ENCODE peak calls at places on chromosome 3, in ten cellular contexts. F is fibroblast of mammary gland, D is GM10248, U is cardiac muscle cell, B is Calu3, W is uterus, J is tibial artery, K is progenitor cell of endocrine pancreas, O is WTC11, I is MCF 10A. V is an unnamed sample.
A peak's percentile ranks its signal among the peaks of the same experiment; 100 is the strongest.

GRCh38 chr3:151011427-151011826 is 38.9 kb upstream of the CLRN1 start:
- DNase-seq in I (peak; percentile 77), B (no peak), D (no peak), F (peak; percentile 80), O (no peak), K (no peak), J (no peak), W (no peak), U (peak; percentile 67), V (no peak)

GRCh38 chr3:80087769-80088168 is 320.0 kb upstream of the ROBO1 start:
- DNase-seq in O (no peak), B (no peak), I (peak; percentile 2), W (no peak), K (no peak), J (no peak), D (no peak), F (peak; percentile 14), U (peak; percentile 61), V (no peak)

GRCh38 chr3:180531303-180532278 is 70.4 kb upstream of the TTC14 start:
- DNase-seq in B (no peak), U (no peak), D (no peak), F (no peak), W (no peak), I (no peak), O (no peak), K (no peak), J (no peak), V (no peak)

GRCh38 chr3:53519047-53519717 is 24.8 kb downstream of the CACNA1D start:
- DNase-seq in F (no peak), D (no peak), J (no peak), U (no peak), K (no peak), W (no peak), I (no peak), B (no peak), O (no peak), V (no peak)

GRCh38 chr3:133701435-133702358 is 40.0 kb upstream of the TOPBP1 start:
- DNase-seq in D (no peak), K (no peak), J (no peak), U (no peak), F (no peak), I (no peak), O (no peak), B (no peak), W (no peak), V (no peak)

GRCh38 chr3:159252772-159253384 is 451.0 kb downstream of the MFSD1 start:
- DNase-seq in K (no peak), U (peak; percentile 72), I (peak; percentile 54), J (no peak), B (peak; percentile 58), D (peak; percentile 24), F (peak; percentile 82), W (no peak), O (no peak), V (peak; percentile 13)

GRCh38 chr3:14033023-14033422 is 91.6 kb downstream of the CHCHD4 start:
- DNase-seq in U (no peak), B (no peak), W (no peak), I (no peak), J (no peak), K (no peak), D (no peak), F (no peak), O (no peak), V (no peak)

GRCh38 chr3:185070491-185071335 is 82.1 kb downstream of the C3orf70 start:
- DNase-seq in K (no peak), B (peak; percentile 45), U (peak; percentile 58), W (no peak), O (peak; percentile 41), F (peak; percentile 12), J (no peak), I (peak; percentile 12), D (no peak), V (no peak)

DNA sequence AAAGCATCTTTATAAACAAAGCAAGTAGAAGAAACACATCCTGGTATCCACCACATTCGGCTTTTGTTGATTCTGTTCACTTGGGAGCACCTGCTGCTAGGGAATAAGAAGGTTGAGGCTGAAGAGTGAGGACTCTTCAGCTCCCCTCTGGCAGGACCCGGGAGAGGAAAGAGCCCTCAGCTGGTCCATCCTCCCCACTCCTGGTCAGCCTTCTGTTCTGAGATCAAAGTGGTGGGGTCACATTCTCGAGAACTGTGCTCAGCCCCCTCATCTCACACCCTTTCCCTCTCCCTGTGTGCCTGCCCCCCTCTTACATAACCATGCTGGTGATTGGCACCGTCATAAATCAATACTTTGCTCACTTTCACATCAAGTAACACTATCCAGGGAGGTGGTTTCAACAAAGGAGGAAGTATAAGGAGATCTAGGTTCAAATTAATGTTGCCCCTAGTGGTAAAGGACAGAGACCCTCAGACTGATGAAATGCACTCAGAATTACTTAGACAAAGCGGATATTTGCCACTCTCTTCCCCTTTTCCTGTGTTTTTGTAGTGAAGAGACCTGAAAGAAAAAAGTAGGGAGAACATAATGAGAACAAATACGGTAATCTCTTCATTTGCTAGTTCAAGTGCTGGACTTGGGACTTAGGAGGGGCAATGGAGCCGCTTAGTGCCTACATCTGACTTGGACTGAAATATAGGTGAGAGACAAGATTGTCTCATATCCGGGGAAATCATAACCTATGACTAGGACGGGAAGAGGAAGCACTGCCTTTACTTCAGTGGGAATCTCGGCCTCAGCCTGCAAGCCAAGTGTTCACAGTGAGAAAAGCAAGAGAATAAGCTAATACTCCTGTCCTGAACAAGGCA is at the start of gene NR1I2:
- DNase-seq in W (no peak), B (no peak), K (no peak), D (no peak), U (no peak), O (no peak), I (no peak), J (no peak), F (no peak), V (no peak)
- TF ChIP-seq CTCF in W (no peak), B (no peak), K (no peak), D (no peak), U (no peak), O (no peak), I (no peak), J (no peak), F (no peak), V (no peak)

GRCh38 chr3:23712095-23712494 is 93.7 kb upstream of the UBE2E1 start:
- DNase-seq in F (peak; percentile 32), O (no peak), U (no peak), B (no peak), W (no peak), D (no peak), I (no peak), K (no peak), J (no peak), V (no peak)

GRCh38 chr3:23710555-23710954 is 95.2 kb upstream of the UBE2E1 start:
- DNase-seq in W (peak; percentile 26), O (peak; percentile 47), I (no peak), D (no peak), F (peak; percentile 83), B (no peak), U (peak; percentile 94), J (no peak), K (no peak), V (no peak)

GRCh38 chr3:23709987-23710386 is 95.8 kb upstream of the UBE2E1 start:
- DNase-seq in K (no peak), W (no peak), O (no peak), B (no peak), U (no peak), J (no peak), F (no peak), I (no peak), D (no peak), V (no peak)

GRCh38 chr3:23713641-23714040 is 92.1 kb upstream of the UBE2E1 start:
- DNase-seq in U (no peak), B (no peak), F (peak; percentile 28), O (no peak), W (no peak), I (no peak), D (no peak), J (no peak), K (no peak), V (no peak)

GRCh38 chr3:23712656-23713559 is 92.8 kb upstream of the UBE2E1 start:
- DNase-seq in F (peak; percentile 92), K (no peak), J (peak; percentile 57), O (peak; percentile 74), I (peak; percentile 77), W (peak; percentile 75), B (peak; percentile 27), U (peak; percentile 91), D (no peak), V (no peak)
- TF ChIP-seq CTCF in F (no peak), K (no peak), J (no peak), O (no peak), I (no peak), W (peak; percentile 30), B (no peak), U (no peak), D (no peak), V (no peak)

DNA sequence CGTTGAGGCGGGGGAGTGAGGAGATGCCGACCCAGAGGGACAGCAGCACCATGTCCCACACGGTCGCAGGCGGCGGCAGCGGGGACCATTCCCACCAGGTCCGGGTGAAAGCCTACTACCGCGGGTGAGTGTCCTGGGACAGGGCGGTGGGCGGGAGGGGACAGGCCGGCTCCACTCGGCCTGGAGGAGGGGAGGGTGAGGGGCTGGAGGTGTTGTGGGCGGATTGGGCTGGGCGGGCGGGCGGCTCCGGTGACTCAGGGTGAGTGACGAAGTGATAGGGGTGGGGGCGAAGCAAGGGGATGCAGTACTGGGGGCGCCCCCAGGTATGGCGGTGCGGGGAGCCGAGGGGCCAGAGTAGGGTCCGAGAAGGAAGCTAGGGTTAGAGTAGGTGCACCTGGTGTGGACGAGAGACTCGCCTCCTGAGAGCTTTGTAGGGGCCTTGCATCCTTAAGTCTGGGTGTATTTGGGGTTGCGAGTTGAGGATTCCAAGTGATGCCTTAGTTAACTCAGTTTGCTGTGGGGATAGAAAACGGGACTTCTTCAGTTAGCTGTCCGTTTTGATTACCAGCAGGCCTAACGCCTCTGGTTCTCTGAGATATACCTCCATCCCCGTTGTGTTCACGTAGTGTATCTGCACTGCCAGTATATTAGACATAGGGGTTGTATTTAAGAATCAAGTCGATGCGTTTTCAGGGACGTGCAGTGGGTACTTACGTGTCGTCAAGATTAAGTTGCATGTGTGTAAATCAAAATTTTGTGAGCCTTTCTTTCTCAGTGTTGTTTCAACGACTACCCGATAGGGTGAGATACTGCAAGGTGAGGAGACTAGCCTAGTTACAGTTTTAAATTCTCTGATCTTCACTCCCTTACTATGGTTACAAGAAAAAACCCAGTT is 670 bp downstream of the PRKCI start:
- DNase-seq in W (peak; percentile 45), D (peak; percentile 57), U (peak; percentile 20), J (peak; percentile 39), B (peak; percentile 58), I (peak; percentile 47), O (peak; percentile 61), K (no peak), F (peak; percentile 32), V (peak; percentile 63)
- TF ChIP-seq CTCF in W (no peak), D (no peak), U (no peak), J (no peak), B (no peak), I (no peak), O (no peak), K (peak; percentile 20), F (peak; percentile 15), V (no peak)

GRCh38 chr3:143429628-143430514 is 310.3 kb downstream of the CHST2 start:
- DNase-seq in J (no peak), D (no peak), I (no peak), K (no peak), W (no peak), U (peak; percentile 23), F (no peak), O (no peak), B (no peak), V (no peak)

GRCh38 chr3:143428351-143428750 is 308.8 kb downstream of the CHST2 start:
- DNase-seq in K (no peak), J (no peak), U (no peak), D (no peak), I (no peak), B (no peak), O (no peak), W (no peak), F (no peak), V (no peak)

GRCh38 chr3:143430582-143430981 is 311.0 kb downstream of the CHST2 start:
- DNase-seq in I (no peak), B (no peak), W (no peak), D (no peak), O (no peak), U (no peak), K (no peak), F (no peak), J (no peak), V (no peak)

GRCh38 chr3:143436231-143436930 is 316.8 kb downstream of the CHST2 start:
- DNase-seq in O (no peak), I (no peak), U (peak; percentile 33), B (no peak), F (peak; percentile 87), J (no peak), K (no peak), D (no peak), W (no peak), V (no peak)

GRCh38 chr3:143433787-143434378 is 314.3 kb downstream of the CHST2 start:
- DNase-seq in U (no peak), D (peak; percentile 29), K (no peak), F (peak; percentile 29), W (no peak), I (peak; percentile 36), J (no peak), B (peak; percentile 45), O (peak; percentile 44), V (peak; percentile 24)
- TF ChIP-seq CTCF in U (peak; percentile 41), D (peak; percentile 41), K (peak; percentile 38), F (peak; percentile 59), W (no peak), I (peak; percentile 30), J (no peak), B (peak; percentile 45), O (peak; percentile 62), V (peak; percentile 58)

V was measured in GM20000.